ENCODE peak calls at places on chromosomes 4 and X, in seven cellular contexts. Y, T, Q, X, G, M and C are unnamed samples.

GRCh38 chrX:71095971-71096701 is 485 bp downstream of the FOXO4 start:
- DNase-seq in Y (peak; percentile 22), Q (no peak), G (peak; percentile 70), T (no peak), M (no peak), X (peak; percentile 69), C (peak; percentile 66)

GRCh38 chrX:9352683-9353430 is 112.0 kb upstream of the TBL1X start:
- DNase-seq in Y (no peak), T (no peak), Q (no peak), G (peak; percentile 27), X (peak; percentile 34), M (no peak), C (peak; percentile 45)

GRCh38 chr4:64564126-64564525 is 154.9 kb upstream of the TECRL start:
- DNase-seq in G (no peak), Y (no peak), M (no peak), X (no peak), Q (no peak), T (no peak), C (no peak)

GRCh38 chrX:136589966-136590365 is 58.0 kb downstream of the VGLL1 start:
- DNase-seq in Y (no peak), X (no peak), Q (no peak), T (no peak), G (no peak), M (no peak), C (no peak)

GRCh38 chrX:97159916-97160800 is 276.4 kb downstream of the RPA4 start:
- DNase-seq in T (no peak), G (no peak), M (no peak), Q (no peak), X (peak; percentile 25), Y (no peak), C (no peak)

GRCh38 chr4:138609943-138610350 is 367.8 kb upstream of the SLC7A11 start:
- DNase-seq in Q (no peak), T (no peak), M (no peak), X (no peak), G (no peak), Y (no peak), C (peak; percentile 28)

GRCh38 chrX:826026-826425 is 195.4 kb downstream of the SHOX start:
- DNase-seq in Q (peak; percentile 6), T (no peak), M (no peak), G (no peak), Y (no peak), X (no peak), C (no peak)

GRCh38 chr4:100356172-100356571 is 161.7 kb downstream of the EMCN start:
- DNase-seq in Q (no peak), X (no peak), G (no peak), T (no peak), M (no peak), Y (no peak), C (no peak)

GRCh38 chr4:40579983-40580382 is 49.7 kb downstream of the RBM47 start:
- DNase-seq in G (no peak), X (no peak), T (no peak), M (no peak), Q (no peak), Y (no peak), C (no peak)

GRCh38 chr4:61750810-61751209 is 550.7 kb downstream of the ADGRL3 start:
- DNase-seq in Q (no peak), Y (no peak), M (no peak), T (no peak), X (no peak), G (no peak), C (no peak)

GRCh38 chr4:17811078-17811603 is 362 bp downstream of the NCAPG start:
- DNase-seq in G (no peak), Y (no peak), T (peak; percentile 39), X (peak; percentile 41), Q (no peak), M (no peak), C (no peak)